ENCODE peak calls at places on chromosomes 11 and 22, in ten cellular contexts. H, T, F, R, P, B, I, Q, U and K are unnamed samples.

GRCh38 chr22:31173386-31174145 is 13.6 kb downstream of the RNF185 start:
- DNase-seq in H (no peak), T (no peak), F (no peak), R (peak), P (no peak), B (no peak), I (peak), Q (no peak), U (no peak), K (no peak)

GRCh38 chr11:112310414-112310813 is 49.8 kb upstream of the PLET1 start:
- DNase-seq in H (no peak), T (no peak), F (peak), R (peak), P (no peak), B (no peak), I (no peak), Q (no peak), U (no peak), K (no peak)

GRCh38 chr11:82234256-82234655 is 499.4 kb downstream of the FAM181B start:
- DNase-seq in H (no peak), T (no peak), F (no peak), R (no peak), P (no peak), B (no peak), I (no peak), Q (no peak), U (no peak), K (no peak)

GRCh38 chr11:11810764-11811726 is 30.7 kb upstream of the USP47 start:
- DNase-seq in H (no peak), T (no peak), F (peak), R (no peak), P (no peak), B (no peak), I (no peak), Q (no peak), U (peak), K (no peak)

GRCh38 chr11:17600316-17601205 is 53.5 kb downstream of the OTOG start:
- DNase-seq in H (no peak), T (peak), F (no peak), R (no peak), P (no peak), B (no peak), I (peak), Q (no peak), U (no peak), K (no peak)

GRCh38 chr22:37229805-37230672 is 14.0 kb downstream of the RAC2 start:
- DNase-seq in H (peak), T (no peak), F (peak), R (peak), P (peak), B (no peak), I (peak), Q (peak), U (no peak), K (no peak)

GRCh38 chr11:134124660-134125451 is 56.0 kb downstream of the JAM3 start:
- DNase-seq in H (no peak), T (no peak), F (no peak), R (no peak), P (no peak), B (no peak), I (peak), Q (no peak), U (no peak), K (peak)

GRCh38 chr11:113647856-113648255 is 58.3 kb downstream of the TMPRSS5 start:
- DNase-seq in H (no peak), T (no peak), F (peak), R (no peak), P (no peak), B (no peak), I (no peak), Q (no peak), U (no peak), K (no peak)

GRCh38 chr11:69444381-69445130 is 36.9 kb upstream of the LINC01488 start:
- DNase-seq in H (no peak), T (peak), F (peak), R (peak), P (no peak), B (no peak), I (no peak), Q (no peak), U (peak), K (peak)

GRCh38 chr22:19811211-19811621 is 43.5 kb downstream of the GNB1L start:
- DNase-seq in H (no peak), T (peak), F (no peak), R (no peak), P (no peak), B (peak), I (no peak), Q (no peak), U (no peak), K (no peak)

GRCh38 chr11:28701760-28702449 is 593.7 kb downstream of the METTL15 start:
- DNase-seq in H (no peak), T (no peak), F (no peak), R (peak), P (no peak), B (no peak), I (no peak), Q (no peak), U (no peak), K (no peak)

GRCh38 chr11:3860360-3860759 is 4.9 kb downstream of the STIM1 start:
- DNase-seq in H (no peak), T (no peak), F (no peak), R (no peak), P (no peak), B (no peak), I (peak), Q (no peak), U (no peak), K (no peak)

GRCh38 chr22:30742291-30743256 is 47.9 kb downstream of the OSBP2 start:
- DNase-seq in H (no peak), T (no peak), F (no peak), R (peak), P (no peak), B (no peak), I (no peak), Q (no peak), U (no peak), K (no peak)

GRCh38 chr11:67680701-67681472 is 6.5 kb upstream of the ALDH3B2 start:
- DNase-seq in H (no peak), T (peak), F (no peak), R (no peak), P (no peak), B (no peak), I (no peak), Q (no peak), U (no peak), K (no peak)

GRCh38 chr11:15157181-15157580 is 42.5 kb downstream of the INSC start:
- DNase-seq in H (no peak), T (no peak), F (no peak), R (peak), P (no peak), B (no peak), I (no peak), Q (no peak), U (no peak), K (no peak)

GRCh38 chr11:61021661-61022212 is 50.3 kb downstream of the CD6 start:
- DNase-seq in H (peak), T (no peak), F (no peak), R (peak), P (no peak), B (no peak), I (peak), Q (peak), U (peak), K (no peak)

GRCh38 chr11:112785104-112785503 is 176.1 kb upstream of the NCAM1 start:
- DNase-seq in H (no peak), T (no peak), F (no peak), R (no peak), P (no peak), B (no peak), I (no peak), Q (no peak), U (no peak), K (no peak)

GRCh38 chr11:39374963-39375698 is 2084.3 kb downstream of the LRRC4C start:
- DNase-seq in H (no peak), T (no peak), F (no peak), R (peak), P (no peak), B (no peak), I (no peak), Q (peak), U (peak), K (peak)

GRCh38 chr22:28773461-28773867 is 969 bp downstream of the CCDC117 start:
- DNase-seq in H (no peak), T (no peak), F (peak), R (peak), P (no peak), B (no peak), I (no peak), Q (no peak), U (no peak), K (no peak)

GRCh38 chr22:26811717-26811992 is 154.3 kb downstream of the MIAT start:
- DNase-seq in H (no peak), T (no peak), F (no peak), R (no peak), P (no peak), B (no peak), I (no peak), Q (no peak), U (no peak), K (no peak)

GRCh38 chr11:119342362-119343130 is 1.9 kb upstream of the C1QTNF5 start:
- DNase-seq in H (no peak), T (no peak), F (no peak), R (no peak), P (no peak), B (no peak), I (no peak), Q (no peak), U (no peak), K (no peak)

GRCh38 chr11:120388261-120388660 is 52.0 kb downstream of the ARHGEF12 start:
- DNase-seq in H (no peak), T (no peak), F (no peak), R (no peak), P (no peak), B (no peak), I (no peak), Q (no peak), U (no peak), K (no peak)

GRCh38 chr22:36350751-36351594 is 36.8 kb downstream of the MYH9 start:
- DNase-seq in H (no peak), T (no peak), F (no peak), R (peak), P (no peak), B (no peak), I (no peak), Q (no peak), U (no peak), K (no peak)

GRCh38 chr11:28526406-28526751 is 418.2 kb downstream of the METTL15 start:
- DNase-seq in H (no peak), T (no peak), F (peak), R (no peak), P (no peak), B (no peak), I (no peak), Q (no peak), U (no peak), K (no peak)

GRCh38 chr11:1479006-1479677 is 7.4 kb downstream of the MOB2 start:
- DNase-seq in H (no peak), T (no peak), F (no peak), R (no peak), P (no peak), B (no peak), I (no peak), Q (no peak), U (no peak), K (no peak)

GRCh38 chr11:106553304-106553703 is 465.0 kb downstream of the GUCY1A2 start:
- DNase-seq in H (no peak), T (no peak), F (no peak), R (no peak), P (no peak), B (no peak), I (no peak), Q (no peak), U (no peak), K (no peak)

GRCh38 chr22:50070366-50070765 is 12.3 kb upstream of the TTLL8 start:
- DNase-seq in H (no peak), T (no peak), F (no peak), R (no peak), P (no peak), B (no peak), I (no peak), Q (no peak), U (no peak), K (no peak)

GRCh38 chr11:120205596-120206161 is 5.2 kb upstream of the OAF start:
- DNase-seq in H (no peak), T (no peak), F (peak), R (peak), P (no peak), B (no peak), I (no peak), Q (no peak), U (no peak), K (no peak)

GRCh38 chr22:32080904-32081303 is 37.8 kb downstream of the SLC5A1 start:
- DNase-seq in H (no peak), T (no peak), F (peak), R (peak), P (no peak), B (no peak), I (no peak), Q (peak), U (peak), K (peak)

GRCh38 chr22:45233827-45234226 is 6.9 kb downstream of the KIAA0930 start:
- DNase-seq in H (no peak), T (no peak), F (no peak), R (no peak), P (no peak), B (no peak), I (no peak), Q (no peak), U (no peak), K (no peak)

GRCh38 chr22:38513063-38513462 is 7.0 kb upstream of the DDX17 start:
- DNase-seq in H (no peak), T (no peak), F (no peak), R (no peak), P (no peak), B (no peak), I (peak), Q (peak), U (peak), K (peak)

GRCh38 chr11:109222730-109223129 is 199.3 kb upstream of the C11orf87 start:
- DNase-seq in H (no peak), T (no peak), F (no peak), R (no peak), P (no peak), B (no peak), I (no peak), Q (no peak), U (no peak), K (no peak)

GRCh38 chr22:48494968-48495750 is 1332.5 kb downstream of the BRD1 start:
- DNase-seq in H (no peak), T (no peak), F (no peak), R (no peak), P (no peak), B (no peak), I (no peak), Q (no peak), U (no peak), K (no peak)

GRCh38 chr11:63933459-63933858 is 5.3 kb upstream of the NAA40 start:
- DNase-seq in H (no peak), T (no peak), F (no peak), R (no peak), P (no peak), B (no peak), I (no peak), Q (no peak), U (no peak), K (no peak)